ENCODE peak calls at places on chromosomes 4 and X, in four cellular contexts. R is progenitor cell of endocrine pancreas, E is astrocyte of the spinal cord, N is GM18507. W is an unnamed sample.

GRCh38 chr4:139988863-139989765 is 164.9 kb downstream of the MAML3 start:
- DNase-seq in R (no peak), E (peak), N (no peak), W (peak)

GRCh38 chrX:1093112-1093511 is 119.3 kb downstream of the CRLF2 start:
- DNase-seq in R (no peak), E (no peak), N (no peak), W (peak)

GRCh38 chr4:184389978-184390518 is 84.3 kb downstream of the IRF2 start:
- DNase-seq in R (no peak), E (no peak), N (no peak), W (no peak)

GRCh38 chr4:70437212-70437611 is 34.8 kb upstream of the MUC7 start:
- DNase-seq in R (no peak), E (no peak), N (no peak), W (peak)

GRCh38 chr4:1171306-1172227 is 816 bp downstream of the SPON2 start:
- DNase-seq in R (no peak), E (no peak), N (no peak), W (peak)

GRCh38 chr4:137393043-137393442 is 139.3 kb downstream of the PCDH18 start:
- DNase-seq in R (no peak), E (peak), N (no peak), W (no peak)

GRCh38 chr4:53767503-53767902 is 176.2 kb upstream of the LNX1 start:
- DNase-seq in R (no peak), E (peak), N (no peak), W (no peak)

GRCh38 chr4:98544141-98544817 is 114.1 kb downstream of the TSPAN5 start:
- DNase-seq in R (no peak), E (no peak), N (no peak), W (no peak)

GRCh38 chrX:145848451-145848850 is 30.8 kb downstream of the SLITRK2 start:
- DNase-seq in R (no peak), E (no peak), N (no peak), W (peak)

GRCh38 chr4:113960684-113961321 is 18.6 kb downstream of the ARSJ start:
- DNase-seq in R (no peak), E (no peak), N (no peak), W (no peak)

GRCh38 chr4:166143227-166143626 is 270.2 kb downstream of the TLL1 start:
- DNase-seq in R (no peak), E (peak), N (no peak), W (no peak)

GRCh38 chr4:83393908-83394307 is 59.3 kb upstream of the HPSE start:
- DNase-seq in R (no peak), E (no peak), N (no peak), W (no peak)

GRCh38 chr4:25578431-25578830 is 77.2 kb upstream of the SLC34A2 start:
- DNase-seq in R (no peak), E (no peak), N (no peak), W (no peak)

GRCh38 chr4:165844151-165844550 is 28.9 kb upstream of the TLL1 start:
- DNase-seq in R (no peak), E (no peak), N (no peak), W (no peak)

GRCh38 chrX:63408050-63408449 is 56.9 kb upstream of the SPIN4 start:
- DNase-seq in R (no peak), E (no peak), N (no peak), W (no peak)

GRCh38 chr4:30881985-30882384 is 161.8 kb downstream of the PCDH7 start:
- DNase-seq in R (no peak), E (no peak), N (no peak), W (no peak)

GRCh38 chr4:103634236-103634635 is 85.5 kb downstream of the TACR3 start:
- DNase-seq in R (no peak), E (no peak), N (no peak), W (no peak)

GRCh38 chr4:10275696-10276095 is 159.1 kb upstream of the WDR1 start:
- DNase-seq in R (no peak), E (no peak), N (no peak), W (no peak)

GRCh38 chrX:10574663-10575062 is 45.7 kb downstream of the MID1 start:
- DNase-seq in R (no peak), E (no peak), N (no peak), W (no peak)

GRCh38 chr4:125951275-125951887 is 636.6 kb downstream of the FAT4 start:
- DNase-seq in R (no peak), E (peak), N (no peak), W (no peak)

GRCh38 chrX:48576108-48576507 is 1.8 kb downstream of the RBM3 start:
- DNase-seq in R (no peak), E (no peak), N (no peak), W (no peak)

GRCh38 chrX:70429759-70430158 is 6.6 kb downstream of the GDPD2 start:
- DNase-seq in R (no peak), E (no peak), N (no peak), W (no peak)

GRCh38 chr4:126603210-126603609 is 1029.5 kb upstream of the INTU start:
- DNase-seq in R (no peak), E (no peak), N (no peak), W (no peak)

GRCh38 chrX:40068048-40068447 is 29.7 kb downstream of the BCOR start:
- DNase-seq in R (no peak), E (no peak), N (no peak), W (no peak)

GRCh38 chr4:139977838-139978604 is 176.0 kb downstream of the MAML3 start:
- DNase-seq in R (no peak), E (no peak), N (no peak), W (no peak)

GRCh38 chr4:86855572-86855971 is 6.4 kb upstream of the SLC10A6 start:
- DNase-seq in R (no peak), E (peak), N (no peak), W (peak)

GRCh38 chr4:3135155-3136011 is 60.9 kb downstream of the HTT start:
- DNase-seq in R (no peak), E (no peak), N (no peak), W (no peak)

GRCh38 chr4:76156635-76157034 is 8.4 kb upstream of the NUP54 start:
- DNase-seq in R (no peak), E (no peak), N (no peak), W (no peak)

GRCh38 chrX:71365356-71365875 is 741 bp upstream of the TAF1 start:
- DNase-seq in R (no peak), E (no peak), N (no peak), W (no peak)

GRCh38 chr4:183402771-183403170 is 41.7 kb upstream of the CDKN2AIP start:
- DNase-seq in R (no peak), E (no peak), N (no peak), W (no peak)

GRCh38 chrX:4550018-4550417 is 836.6 kb upstream of the PRKX start:
- DNase-seq in R (no peak), E (no peak), N (no peak), W (no peak)

GRCh38 chr4:143626134-143626859 is 74.2 kb downstream of the FREM3 start:
- DNase-seq in R (no peak), E (peak), N (no peak), W (no peak)

GRCh38 chr4:124337874-124338273 is 374.7 kb downstream of the ANKRD50 start:
- DNase-seq in R (no peak), E (peak), N (no peak), W (no peak)

GRCh38 chr4:156971168-156971601 is 414 bp downstream of the PDGFC start:
- DNase-seq in R (peak), E (no peak), N (no peak), W (peak)

GRCh38 chr4:182338731-182339130 is 95.5 kb downstream of the TENM3 start:
- DNase-seq in R (no peak), E (peak), N (no peak), W (no peak)

GRCh38 chrX:118272237-118272636 is 73.7 kb upstream of the WDR44 start:
- DNase-seq in R (no peak), E (peak), N (no peak), W (no peak)

W was measured in islet precursor cell.